ENCODE peak calls at places on chromosomes 16 and 17, in six cellular contexts. One of them, this sample, is unnamed.

GRCh38 chr17:76927982-76928381 is 59.8 kb downstream of the MGAT5B start:
- DNase-seq in neuronal stem cell: no peak
- DNase-seq in mesenchymal stem cell: no peak
- DNase-seq in IMR-90: no peak
- DNase-seq in H9: no peak
- DNase-seq in H1: no peak
- DNase-seq in this sample: no peak

GRCh38 chr16:31149894-31150890 is at the start of gene PRSS36:
- DNase-seq in neuronal stem cell: no peak
- DNase-seq in mesenchymal stem cell: no peak
- DNase-seq in IMR-90: no peak
- DNase-seq in H9: no peak
- DNase-seq in H1: no peak
- DNase-seq in this sample: no peak

GRCh38 chr17:73855933-73856332 is 211.7 kb upstream of the SDK2 start:
- DNase-seq in neuronal stem cell: no peak
- DNase-seq in mesenchymal stem cell: no peak
- DNase-seq in IMR-90: no peak
- DNase-seq in H9: no peak
- DNase-seq in H1: no peak
- DNase-seq in this sample: no peak

GRCh38 chr17:18949566-18949965 is 2.4 kb upstream of the SLC5A10 start:
- DNase-seq in neuronal stem cell: no peak
- DNase-seq in mesenchymal stem cell: no peak
- DNase-seq in IMR-90: peak
- DNase-seq in H9: no peak
- DNase-seq in H1: no peak
- DNase-seq in this sample: no peak

GRCh38 chr17:63497708-63498483 is 21.0 kb downstream of the ACE start:
- DNase-seq in neuronal stem cell: no peak
- DNase-seq in mesenchymal stem cell: peak
- DNase-seq in IMR-90: peak
- DNase-seq in H9: peak
- DNase-seq in H1: no peak
- DNase-seq in this sample: peak

GRCh38 chr17:17942846-17943245 is 29.4 kb downstream of the TOM1L2 start:
- DNase-seq in neuronal stem cell: no peak
- DNase-seq in mesenchymal stem cell: no peak
- DNase-seq in IMR-90: peak
- DNase-seq in H9: no peak
- DNase-seq in H1: no peak
- DNase-seq in this sample: peak

GRCh38 chr16:9976641-9977040 is 205.6 kb downstream of the GRIN2A start:
- DNase-seq in neuronal stem cell: no peak
- DNase-seq in mesenchymal stem cell: no peak
- DNase-seq in IMR-90: no peak
- DNase-seq in H9: no peak
- DNase-seq in H1: no peak
- DNase-seq in this sample: no peak

GRCh38 chr17:77445030-77445907 is 304.5 kb downstream of the SEC14L1 start:
- DNase-seq in neuronal stem cell: no peak
- DNase-seq in mesenchymal stem cell: no peak
- DNase-seq in IMR-90: peak
- DNase-seq in H9: no peak
- DNase-seq in H1: no peak
- DNase-seq in this sample: no peak

GRCh38 chr17:82328141-82328993 is 5.2 kb downstream of the SECTM1 start:
- DNase-seq in neuronal stem cell: no peak
- DNase-seq in mesenchymal stem cell: no peak
- DNase-seq in IMR-90: no peak
- DNase-seq in H9: no peak
- DNase-seq in H1: no peak
- DNase-seq in this sample: no peak

GRCh38 chr16:2963074-2963610 is 933 bp upstream of the KREMEN2 start:
- DNase-seq in neuronal stem cell: no peak
- DNase-seq in mesenchymal stem cell: no peak
- DNase-seq in IMR-90: no peak
- DNase-seq in H9: no peak
- DNase-seq in H1: no peak
- DNase-seq in this sample: no peak

GRCh38 chr17:81517339-81518112 is 4.9 kb upstream of the ACTG1 start:
- DNase-seq in neuronal stem cell: no peak
- DNase-seq in mesenchymal stem cell: peak
- DNase-seq in IMR-90: no peak
- DNase-seq in H9: peak
- DNase-seq in H1: no peak
- DNase-seq in this sample: peak

GRCh38 chr17:77129568-77130301 is 11.0 kb upstream of the SEC14L1 start:
- DNase-seq in neuronal stem cell: no peak
- DNase-seq in mesenchymal stem cell: peak
- DNase-seq in IMR-90: peak
- DNase-seq in H9: no peak
- DNase-seq in H1: no peak
- DNase-seq in this sample: no peak

GRCh38 chr17:74359916-74360315 is 1.8 kb downstream of the BTBD17 start:
- DNase-seq in neuronal stem cell: no peak
- DNase-seq in mesenchymal stem cell: no peak
- DNase-seq in IMR-90: no peak
- DNase-seq in H9: no peak
- DNase-seq in H1: no peak
- DNase-seq in this sample: no peak

GRCh38 chr16:85673529-85674417 is 15.0 kb downstream of the GINS2 start:
- DNase-seq in neuronal stem cell: no peak
- DNase-seq in mesenchymal stem cell: no peak
- DNase-seq in IMR-90: peak
- DNase-seq in H9: no peak
- DNase-seq in H1: no peak
- DNase-seq in this sample: no peak

GRCh38 chr16:30186782-30187555 is 3.6 kb downstream of the CORO1A start:
- DNase-seq in neuronal stem cell: no peak
- DNase-seq in mesenchymal stem cell: peak
- DNase-seq in IMR-90: no peak
- DNase-seq in H9: peak
- DNase-seq in H1: no peak
- DNase-seq in this sample: peak

DNA sequence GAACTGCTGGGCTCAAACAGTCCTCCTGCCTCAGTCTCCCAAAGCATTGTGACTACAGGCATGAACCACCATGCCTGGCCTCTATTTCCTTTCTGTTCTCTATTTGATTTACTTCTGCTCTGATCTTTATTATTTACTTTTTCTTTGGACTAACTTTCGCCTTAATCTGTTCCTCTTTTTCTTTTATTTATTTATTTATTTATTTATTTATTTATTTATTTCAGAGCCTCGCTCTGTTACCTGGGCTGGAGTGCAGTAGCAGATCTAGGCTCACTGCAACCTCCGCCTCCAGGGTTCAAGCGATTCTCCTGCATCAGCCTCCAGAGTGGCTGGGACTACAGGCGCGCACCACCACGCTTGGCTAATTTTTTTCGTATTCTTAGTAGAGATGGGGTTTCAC is 1158.3 kb upstream of the GOT2 start:
- DNase-seq in neuronal stem cell: no peak
- DNase-seq in mesenchymal stem cell: no peak
- DNase-seq in IMR-90: no peak
- DNase-seq in H9: no peak
- DNase-seq in H1: no peak
- DNase-seq in this sample: no peak
- H3K4ac ChIP-seq in neuronal stem cell: no peak
- H3K4ac ChIP-seq in mesenchymal stem cell: no peak
- H3K4ac ChIP-seq in IMR-90: no peak
- H3K4ac ChIP-seq in H9: no peak
- H3K4ac ChIP-seq in H1: no peak
- H3K4ac ChIP-seq in this sample: no peak

DNA sequence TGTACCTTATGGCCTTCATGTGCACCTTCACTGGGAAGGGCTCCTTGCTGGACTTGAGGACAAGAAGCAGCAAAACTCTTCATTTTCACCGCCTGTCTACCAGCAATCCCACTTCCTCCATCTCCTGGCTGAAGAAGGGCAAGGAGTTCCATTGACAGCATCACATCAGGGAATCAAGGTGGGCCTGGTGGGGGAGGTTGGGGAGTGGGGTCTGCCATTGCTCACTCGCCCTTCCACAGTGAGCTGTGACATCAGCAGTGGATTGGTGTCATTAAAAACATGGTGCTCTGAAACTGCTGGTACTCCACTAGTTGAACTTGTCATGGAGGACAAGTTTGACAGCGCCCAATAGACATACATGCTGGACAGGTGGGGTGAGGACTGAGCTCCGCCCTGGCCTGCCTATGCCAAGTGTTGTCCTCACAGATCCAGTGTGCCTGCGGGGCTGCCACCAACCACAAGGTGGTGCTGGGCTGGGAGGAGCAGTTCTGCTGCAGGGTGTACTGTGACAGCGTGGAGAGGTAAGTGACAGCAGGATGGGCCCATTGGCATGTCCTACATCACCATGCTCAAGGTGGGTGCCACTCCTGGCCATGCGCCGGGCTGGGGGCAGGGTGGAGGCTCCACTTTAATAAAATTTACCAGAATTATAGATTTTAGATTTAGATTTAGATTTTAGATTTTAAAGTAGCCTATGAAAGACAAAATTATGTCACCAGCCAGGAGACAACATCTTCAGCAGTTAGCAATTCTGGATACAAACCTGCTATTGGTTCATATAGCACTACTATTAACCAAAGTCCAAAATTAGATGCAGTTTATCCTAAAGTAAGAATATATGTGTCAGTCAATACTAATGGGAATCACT is 1729.1 kb downstream of the TP53TG3F start:
- DNase-seq in neuronal stem cell: no peak
- DNase-seq in mesenchymal stem cell: no peak
- DNase-seq in IMR-90: no peak
- DNase-seq in H9: no peak
- DNase-seq in H1: no peak
- DNase-seq in this sample: peak
- H3K18ac ChIP-seq in neuronal stem cell: no peak
- H3K18ac ChIP-seq in mesenchymal stem cell: no peak
- H3K18ac ChIP-seq in IMR-90: no peak
- H3K18ac ChIP-seq in H9: no peak
- H3K18ac ChIP-seq in H1: no peak
- H3K18ac ChIP-seq in this sample: no peak

GRCh38 chr17:47829870-47830269 is 1.5 kb downstream of the MRPL10 start:
- DNase-seq in neuronal stem cell: no peak
- DNase-seq in mesenchymal stem cell: peak
- DNase-seq in IMR-90: no peak
- DNase-seq in H9: no peak
- DNase-seq in H1: no peak
- DNase-seq in this sample: no peak
- H3K4me2 ChIP-seq in neuronal stem cell: no peak
- H3K4me2 ChIP-seq in mesenchymal stem cell: no peak
- H3K4me2 ChIP-seq in IMR-90: no peak
- H3K4me2 ChIP-seq in H9: no peak
- H3K4me2 ChIP-seq in H1: peak
- H3K4me2 ChIP-seq in this sample: no peak

GRCh38 chr16:21953541-21953902 is 361 bp downstream of the UQCRC2 start:
- DNase-seq in neuronal stem cell: no peak
- DNase-seq in mesenchymal stem cell: no peak
- DNase-seq in IMR-90: no peak
- DNase-seq in H9: no peak
- DNase-seq in H1: no peak
- DNase-seq in this sample: no peak
- H3K4ac ChIP-seq in neuronal stem cell: no peak
- H3K4ac ChIP-seq in mesenchymal stem cell: peak
- H3K4ac ChIP-seq in IMR-90: peak
- H3K4ac ChIP-seq in H9: no peak
- H3K4ac ChIP-seq in H1: peak
- H3K4ac ChIP-seq in this sample: peak

GRCh38 chr16:66553223-66553622 is 847 bp downstream of the CKLF start:
- DNase-seq in neuronal stem cell: no peak
- DNase-seq in mesenchymal stem cell: no peak
- DNase-seq in IMR-90: no peak
- DNase-seq in H9: no peak
- DNase-seq in H1: no peak
- DNase-seq in this sample: no peak

GRCh38 chr16:66554021-66554420 is 1.6 kb downstream of the CKLF start:
- DNase-seq in neuronal stem cell: no peak
- DNase-seq in mesenchymal stem cell: no peak
- DNase-seq in IMR-90: no peak
- DNase-seq in H9: no peak
- DNase-seq in H1: no peak
- DNase-seq in this sample: no peak

GRCh38 chr16:66551788-66552287 is 538 bp upstream of the CKLF start:
- DNase-seq in neuronal stem cell: no peak
- DNase-seq in mesenchymal stem cell: no peak
- DNase-seq in IMR-90: no peak
- DNase-seq in H9: no peak
- DNase-seq in H1: no peak
- DNase-seq in this sample: no peak

GRCh38 chr16:66551362-66551761 is 1.0 kb upstream of the CKLF start:
- DNase-seq in neuronal stem cell: no peak
- DNase-seq in mesenchymal stem cell: peak
- DNase-seq in IMR-90: peak
- DNase-seq in H9: peak
- DNase-seq in H1: no peak
- DNase-seq in this sample: peak

DNA sequence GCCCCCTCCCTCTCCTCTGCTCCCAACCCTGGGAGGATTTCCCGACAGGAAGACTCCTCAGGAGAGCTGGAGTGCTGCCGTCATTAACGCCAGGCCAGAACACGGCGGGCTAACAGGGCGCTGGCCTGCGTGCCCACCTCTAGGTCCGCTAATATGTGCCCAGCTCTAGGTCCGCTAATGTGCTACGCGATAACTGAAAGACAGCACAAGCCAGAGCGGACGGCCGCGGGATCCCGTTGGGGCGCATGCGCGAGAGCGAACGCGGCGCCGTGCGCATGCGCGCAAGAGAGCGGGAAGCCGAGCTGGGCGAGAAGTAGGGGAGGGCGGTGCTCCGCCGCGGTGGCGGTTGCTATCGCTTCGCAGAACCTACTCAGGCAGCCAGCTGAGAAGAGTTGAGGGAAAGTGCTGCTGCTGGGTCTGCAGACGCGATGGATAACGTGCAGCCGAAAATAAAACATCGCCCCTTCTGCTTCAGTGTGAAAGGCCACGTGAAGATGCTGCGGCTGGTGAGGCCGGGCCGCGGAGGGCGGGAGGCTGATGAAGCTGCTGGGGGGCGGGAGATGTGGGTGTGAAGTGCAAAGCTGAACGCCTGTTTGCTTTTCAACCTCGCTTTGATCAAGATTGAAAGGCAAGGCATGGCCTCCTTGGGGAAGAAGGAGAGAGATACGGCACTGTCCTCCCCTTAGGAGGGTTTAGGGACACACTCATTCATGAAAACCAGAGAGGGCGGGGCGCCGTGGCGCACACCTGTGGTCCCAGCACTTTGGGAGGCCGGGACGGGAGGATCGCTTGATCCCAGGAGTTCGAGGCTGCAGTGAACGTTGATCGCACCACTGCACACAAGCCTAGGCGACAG is at the start of gene CKLF:
- DNase-seq in neuronal stem cell: peak
- DNase-seq in mesenchymal stem cell: peak
- DNase-seq in IMR-90: peak
- DNase-seq in H9: peak
- DNase-seq in H1: peak
- DNase-seq in this sample: peak
- H3K18ac ChIP-seq in neuronal stem cell: peak
- H3K18ac ChIP-seq in mesenchymal stem cell: peak
- H3K18ac ChIP-seq in IMR-90: peak
- H3K18ac ChIP-seq in H9: peak
- H3K18ac ChIP-seq in H1: peak
- H3K18ac ChIP-seq in this sample: peak

This sample was measured in mesendoderm.